ENCODE peak calls at places on chromosomes 4 and X, in six cellular contexts. E, L, B, X, H and G are unnamed samples.

GRCh38 chrX:13374364-13374763 is 54.5 kb upstream of the ATXN3L start:
- DNase-seq in E (no peak), L (no peak), B (no peak), X (no peak), H (no peak), G (no peak)

GRCh38 chr4:85669992-85670548 is 195.1 kb downstream of the ARHGAP24 start:
- DNase-seq in E (no peak), L (no peak), B (no peak), X (no peak), H (no peak), G (no peak)

GRCh38 chr4:158850800-158851644 is 82.2 kb downstream of the FNIP2 start:
- DNase-seq in E (no peak), L (peak; percentile 70), B (peak; percentile 10), X (no peak), H (no peak), G (no peak)

GRCh38 chrX:50941638-50942037 is 31.1 kb downstream of the BMP15 start:
- DNase-seq in E (no peak), L (no peak), B (no peak), X (no peak), H (no peak), G (no peak)

GRCh38 chr4:160983035-160983434 is 1180.8 kb downstream of the FSTL5 start:
- DNase-seq in E (no peak), L (no peak), B (no peak), X (no peak), H (no peak), G (no peak)

GRCh38 chr4:140151700-140152014 is 2.3 kb downstream of the MAML3 start:
- DNase-seq in E (peak; percentile 77), L (peak; percentile 91), B (no peak), X (no peak), H (no peak), G (no peak)

GRCh38 chrX:46376246-46376885 is 168.9 kb downstream of the ZNF674 start:
- DNase-seq in E (no peak), L (peak; percentile 70), B (peak; percentile 11), X (no peak), H (peak; percentile 35), G (no peak)

GRCh38 chrX:153400146-153401132 is 711 bp downstream of the PNMA6E start:
- DNase-seq in E (no peak), L (peak; percentile 18), B (no peak), X (no peak), H (no peak), G (no peak)

GRCh38 chrX:134868766-134869495 is 121.9 kb upstream of the SMIM10 start:
- DNase-seq in E (no peak), L (peak; percentile 83), B (peak; percentile 38), X (no peak), H (no peak), G (no peak)

GRCh38 chr4:138405439-138405838 is 163.3 kb upstream of the SLC7A11 start:
- DNase-seq in E (no peak), L (peak; percentile 12), B (no peak), X (no peak), H (no peak), G (no peak)

GRCh38 chrX:45557390-45557789 is 356.7 kb upstream of the DIPK2B start:
- DNase-seq in E (no peak), L (peak; percentile 8), B (no peak), X (no peak), H (no peak), G (no peak)